ENCODE peak calls at places on chromosomes 7 and 10, in five cellular contexts. B is NCI-H2107, G is HFFc6, K is NCI-H82, E is heart left ventricle. U is an unnamed sample.

GRCh38 chr7:96832107-96832506 is 122.5 kb upstream of the SEM1 start:
- DNase-seq in K (peak; percentile 93), E (no peak), G (no peak), B (no peak), U (no peak)

GRCh38 chr10:29794776-29795635 is 160.2 kb upstream of the SVIL start:
- DNase-seq in G (peak; percentile 11), B (no peak), K (no peak), E (peak; percentile 3), U (peak; percentile 28)

GRCh38 chr10:24132741-24133140 is 76.2 kb upstream of the KIAA1217 start:
- DNase-seq in B (no peak), E (no peak), G (no peak), K (no peak), U (no peak)

GRCh38 chr10:84540617-84541288 is 212.4 kb downstream of the CCSER2 start:
- DNase-seq in E (peak; percentile 40), G (peak; percentile 42), B (no peak), K (peak; percentile 26), U (no peak)

GRCh38 chr7:116545411-116545993 is 20.7 kb downstream of the CAV1 start:
- DNase-seq in E (no peak), B (no peak), G (peak; percentile 40), K (no peak), U (no peak)

GRCh38 chr10:90148121-90148855 is 446.9 kb downstream of the KIF20B start:
- DNase-seq in B (no peak), E (no peak), K (peak; percentile 45), G (no peak), U (no peak)

GRCh38 chr7:148556892-148557291 is 33.7 kb upstream of the C7orf33 start:
- DNase-seq in E (no peak), G (no peak), K (no peak), B (no peak), U (no peak)

GRCh38 chr10:86226801-86227201 is 139.8 kb downstream of the GRID1 start:
- DNase-seq in K (peak; percentile 2), E (no peak), G (no peak), B (no peak), U (no peak)

GRCh38 chr10:96416643-96417042 is 57.8 kb upstream of the OPALIN start:
- DNase-seq in G (no peak), E (peak; percentile 44), K (no peak), B (no peak), U (no peak)

GRCh38 chr7:151756076-151756731 is 120.7 kb downstream of the PRKAG2 start:
- DNase-seq in G (peak; percentile 55), B (no peak), E (no peak), K (no peak), U (no peak)

GRCh38 chr7:154302380-154302779 is 250.2 kb downstream of the DPP6 start:
- DNase-seq in K (no peak), G (no peak), E (no peak), B (no peak), U (no peak)

GRCh38 chr10:87842220-87842641 is 21.1 kb downstream of the KLLN start:
- DNase-seq in K (no peak), G (peak; percentile 46), B (no peak), E (no peak), U (no peak)

GRCh38 chr7:135843214-135843613 is 94.6 kb upstream of the FAM180A start:
- DNase-seq in E (no peak), B (no peak), G (no peak), K (no peak), U (no peak)

GRCh38 chr7:5332579-5332978 is 49.8 kb downstream of the SLC29A4 start:
- DNase-seq in B (no peak), G (no peak), K (no peak), E (no peak), U (no peak)

GRCh38 chr7:1800876-1801275 is 130.8 kb downstream of the ELFN1 start:
- DNase-seq in E (no peak), B (no peak), K (no peak), G (no peak), U (peak; percentile 18)

GRCh38 chr10:112875474-112876267 is 74.4 kb upstream of the TCF7L2 start:
- DNase-seq in E (no peak), K (peak; percentile 6), G (no peak), B (no peak), U (peak; percentile 17)

GRCh38 chr7:74656421-74656910 is 1.1 kb upstream of the GTF2I start:
- DNase-seq in B (peak; percentile 72), G (peak; percentile 22), K (peak; percentile 81), E (peak; percentile 78), U (no peak)